ENCODE peak calls at places on chromosomes 1 and 21, in seven cellular contexts. A is fibroblast of the aortic adventitia, D is fibroblast of lung, W is mesenchymal stem cell, T is H1, Y is spleen, L is esophagus squamous epithelium. R is an unnamed sample.

GRCh38 chr1:61093525-61094137 is 11.3 kb downstream of the NFIA start:
- DNase-seq in T (no peak), Y (no peak), A (peak), L (no peak), D (no peak), W (no peak), R (no peak)

GRCh38 chr21:17903029-17903806 is 84.1 kb upstream of the C21orf91 start:
- DNase-seq in L (no peak), W (peak), T (no peak), A (peak), Y (no peak), D (peak), R (peak)

GRCh38 chr1:42740756-42741580 is 932 bp upstream of the CLDN19 start:
- DNase-seq in L (no peak), Y (no peak), D (no peak), A (no peak), W (no peak), T (no peak), R (no peak)

GRCh38 chr1:78005755-78006154 is 1.0 kb downstream of the DNAJB4 start:
- DNase-seq in Y (no peak), A (peak), T (no peak), L (no peak), D (peak), W (peak), R (peak)

GRCh38 chr21:42609806-42610205 is 43.6 kb upstream of the PDE9A start:
- DNase-seq in L (no peak), T (no peak), D (no peak), W (no peak), Y (no peak), A (no peak), R (no peak)

GRCh38 chr1:2593251-2593878 is 6.8 kb downstream of the PRXL2B start:
- DNase-seq in W (no peak), L (no peak), D (no peak), A (no peak), Y (peak), T (no peak), R (no peak)

GRCh38 chr1:67191668-67192520 is 25.6 kb downstream of the IL23R start:
- DNase-seq in Y (no peak), T (no peak), L (no peak), W (peak), D (no peak), A (peak), R (no peak)

GRCh38 chr1:182041615-182042014 is 19.9 kb downstream of the ZNF648 start:
- DNase-seq in D (peak), A (peak), T (no peak), W (no peak), Y (no peak), L (no peak), R (no peak)

GRCh38 chr1:109959974-109960744 is 24.4 kb upstream of the AHCYL1 start:
- DNase-seq in A (peak), T (no peak), W (peak), L (no peak), Y (no peak), D (peak), R (peak)

GRCh38 chr1:162171078-162171477 is 101.6 kb downstream of the NOS1AP start:
- DNase-seq in A (no peak), T (no peak), D (no peak), Y (no peak), L (no peak), W (no peak), R (no peak)

GRCh38 chr1:89635825-89636815 is 3.2 kb downstream of the LRRC8C start:
- DNase-seq in Y (no peak), D (peak), T (no peak), A (peak), L (no peak), W (peak), R (peak)

GRCh38 chr1:91609571-91609970 is 108.9 kb downstream of the CDC7 start:
- DNase-seq in A (peak), T (no peak), W (peak), Y (no peak), D (peak), L (no peak), R (peak)

GRCh38 chr1:6868371-6869001 is 83.2 kb downstream of the CAMTA1 start:
- DNase-seq in A (no peak), T (no peak), D (peak), W (peak), L (no peak), Y (no peak), R (no peak)

GRCh38 chr21:28485301-28486022 is 507.2 kb downstream of the LTN1 start:
- DNase-seq in A (peak), D (peak), L (no peak), W (no peak), T (no peak), Y (no peak), R (peak)

GRCh38 chr1:22794691-22795090 is 84.1 kb downstream of the EPHB2 start:
- DNase-seq in T (no peak), Y (no peak), A (peak), W (peak), D (peak), L (no peak), R (no peak)

GRCh38 chr1:24155011-24155782 is 12.3 kb upstream of the IL22RA1 start:
- DNase-seq in L (no peak), T (peak), W (no peak), A (no peak), D (no peak), Y (no peak), R (peak)

GRCh38 chr1:159177273-159177907 is 6.0 kb downstream of the CADM3 start:
- DNase-seq in L (no peak), Y (no peak), D (peak), A (peak), W (peak), T (peak), R (peak)

GRCh38 chr1:15254521-15254920 is 7.5 kb downstream of the FHAD1 start:
- DNase-seq in A (no peak), D (peak), Y (no peak), L (no peak), W (no peak), T (no peak), R (no peak)

GRCh38 chr1:23570001-23570691 is 10.8 kb upstream of the ID3 start:
- DNase-seq in L (no peak), W (no peak), D (no peak), Y (no peak), T (no peak), A (no peak), R (no peak)

GRCh38 chr21:44408226-44408625 is 47.1 kb upstream of the LRRC3 start:
- DNase-seq in D (no peak), W (no peak), Y (no peak), T (no peak), L (no peak), A (no peak), R (no peak)

GRCh38 chr21:39825250-39825649 is 42.0 kb upstream of the PCP4 start:
- DNase-seq in Y (no peak), L (no peak), D (no peak), T (no peak), W (no peak), A (no peak), R (no peak)

GRCh38 chr1:211518330-211519289 is 26.6 kb upstream of the RD3 start:
- DNase-seq in L (no peak), A (no peak), T (no peak), D (no peak), W (no peak), Y (no peak), R (no peak)

GRCh38 chr1:182842265-182842664 is 3.1 kb downstream of the DHX9 start:
- DNase-seq in L (no peak), Y (no peak), A (no peak), D (no peak), W (no peak), T (no peak), R (no peak)

GRCh38 chr1:5161372-5161771 is 507.0 kb downstream of the AJAP1 start:
- DNase-seq in L (no peak), A (no peak), W (no peak), D (no peak), Y (no peak), T (peak), R (no peak)

GRCh38 chr1:50452700-50453099 is 29.5 kb upstream of the DMRTA2 start:
- DNase-seq in W (no peak), T (no peak), D (no peak), L (no peak), A (no peak), Y (no peak), R (no peak)

GRCh38 chr1:214234635-214235025 is 46.3 kb upstream of the SMYD2 start:
- DNase-seq in L (no peak), Y (no peak), D (peak), T (no peak), A (no peak), W (no peak), R (peak)

GRCh38 chr1:225426395-225427248 is 1.2 kb downstream of the LBR start:
- DNase-seq in W (peak), D (peak), A (peak), T (no peak), L (no peak), Y (peak), R (peak)

GRCh38 chr1:47686731-47687617 is 249.1 kb downstream of the FOXD2 start:
- DNase-seq in T (peak), Y (peak), L (no peak), W (no peak), D (no peak), A (no peak), R (no peak)

GRCh38 chr1:39258146-39258924 is 53.8 kb downstream of the MACF1 start:
- DNase-seq in Y (no peak), L (no peak), T (peak), A (peak), W (peak), D (peak), R (peak)

GRCh38 chr1:79704067-79704466 is 697.5 kb upstream of the ADGRL4 start:
- DNase-seq in A (no peak), L (no peak), W (no peak), D (no peak), Y (no peak), T (no peak), R (no peak)

GRCh38 chr1:166121010-166121409 is 45.8 kb downstream of the FAM78B start:
- DNase-seq in A (no peak), Y (no peak), L (no peak), T (no peak), D (no peak), W (no peak), R (no peak)

GRCh38 chr1:112454316-112454715 is 54.4 kb upstream of the WNT2B start:
- DNase-seq in Y (no peak), L (no peak), A (no peak), T (no peak), W (no peak), D (no peak), R (peak)

GRCh38 chr21:22314963-22315362 is 1316.8 kb downstream of the NCAM2 start:
- DNase-seq in A (no peak), T (no peak), W (no peak), Y (no peak), L (no peak), D (no peak), R (no peak)

GRCh38 chr1:11518791-11519628 is 40.1 kb downstream of the DISP3 start:
- DNase-seq in L (no peak), W (no peak), D (no peak), T (no peak), A (no peak), Y (peak), R (no peak)

GRCh38 chr1:166170726-166171125 is 3.9 kb upstream of the FAM78B start:
- DNase-seq in Y (no peak), L (no peak), A (no peak), D (no peak), T (no peak), W (no peak), R (no peak)

GRCh38 chr1:32861904-32862698 is 8.6 kb downstream of the FNDC5 start:
- DNase-seq in Y (no peak), D (no peak), T (no peak), L (no peak), A (peak), W (no peak), R (no peak)

GRCh38 chr1:164783778-164784555 is 225.0 kb downstream of the PBX1 start:
- DNase-seq in Y (no peak), L (no peak), D (no peak), A (no peak), W (no peak), T (no peak), R (no peak)

DNA sequence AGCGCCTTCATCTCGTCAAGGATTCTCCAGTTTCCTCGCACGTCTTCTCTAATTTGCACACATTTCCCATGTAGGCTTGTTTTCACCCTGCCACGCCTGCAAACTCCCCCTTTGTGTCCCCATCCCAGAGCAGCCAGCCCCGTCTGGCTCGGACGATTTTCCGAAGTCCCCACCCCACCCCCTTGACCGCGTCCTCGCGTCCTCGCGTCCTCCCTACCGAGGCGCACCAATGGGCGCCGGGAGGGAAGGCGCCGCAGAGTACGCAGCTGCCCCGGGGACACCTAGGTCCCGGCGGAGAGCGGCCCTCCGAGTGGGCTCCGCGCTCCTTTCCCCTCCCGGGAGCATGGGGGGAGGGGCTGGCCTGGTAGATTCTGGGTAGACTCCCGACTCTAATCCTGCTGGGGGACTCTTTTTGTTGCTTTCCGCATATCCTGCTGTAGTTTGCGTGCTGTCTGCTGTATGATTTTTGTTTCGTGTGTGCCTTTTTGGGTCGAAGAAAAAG is 1.3 kb downstream of the CACHD1 start:
- DNase-seq in L (no peak), A (peak), Y (peak), T (peak), W (peak), D (peak), R (peak)
- H3K4me3 ChIP-seq in L (peak), A (peak), Y (peak), T (peak), W (peak), D (peak), R (peak)

GRCh38 chr1:201944002-201944401 is 2.3 kb downstream of the LMOD1 start:
- DNase-seq in W (no peak), L (no peak), T (no peak), D (no peak), Y (no peak), A (no peak), R (no peak)
- H3K4me3 ChIP-seq in W (no peak), L (peak), T (no peak), D (no peak), Y (peak), A (no peak), R (no peak)

DNA sequence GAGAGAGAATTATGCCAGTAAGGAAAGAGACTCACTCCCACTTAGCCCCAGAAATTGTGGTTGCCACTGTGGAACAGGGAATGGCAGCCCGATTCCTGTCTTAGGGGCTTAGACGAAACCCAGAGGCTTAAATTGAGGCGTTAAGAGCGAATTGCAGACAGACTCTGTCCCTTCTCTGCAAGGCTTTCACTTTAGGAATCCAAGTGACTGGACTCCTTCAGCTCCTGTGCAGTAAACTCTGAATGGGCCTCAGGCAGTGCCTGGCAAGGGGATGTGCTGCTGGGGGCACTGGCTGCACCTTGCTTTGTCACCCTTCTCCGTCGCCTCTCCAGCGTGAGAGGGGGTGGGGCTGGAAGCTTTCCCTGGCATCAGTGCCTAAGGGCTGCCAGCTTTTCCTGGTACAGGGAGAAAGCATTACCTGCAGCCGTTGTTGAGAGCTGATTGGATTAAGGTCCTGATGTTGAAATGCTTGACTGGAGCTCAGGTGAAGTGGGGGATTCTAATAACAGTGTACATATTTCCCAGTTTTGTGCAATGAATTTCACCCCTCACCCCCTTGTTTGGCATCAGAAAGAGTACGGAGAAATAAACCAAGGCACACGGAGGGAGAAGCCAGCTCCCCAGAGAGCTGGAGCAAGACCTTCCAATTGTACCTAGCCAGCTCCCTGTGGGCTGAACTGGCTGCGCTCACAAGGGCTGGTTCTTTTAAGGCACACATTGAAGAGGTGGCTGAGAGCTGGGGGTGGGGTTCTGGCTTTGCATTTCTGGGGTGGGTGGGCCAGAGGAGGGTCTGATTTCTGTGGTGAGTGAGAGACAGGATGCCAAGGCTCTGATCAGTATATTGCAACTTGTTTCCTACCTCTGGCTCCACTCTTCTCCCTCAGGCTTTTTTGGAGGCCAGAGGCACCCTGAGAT is 39.7 kb upstream of the NFASC start:
- DNase-seq in L (no peak), W (no peak), T (no peak), Y (no peak), D (no peak), A (no peak), R (no peak)
- H3K4me3 ChIP-seq in L (no peak), W (no peak), T (no peak), Y (no peak), D (no peak), A (peak), R (no peak)

GRCh38 chr1:27569506-27570382 is 34.2 kb downstream of the AHDC1 start:
- DNase-seq in W (no peak), L (no peak), A (no peak), T (peak), Y (no peak), D (no peak), R (peak)

GRCh38 chr1:27571439-27572018 is 32.4 kb downstream of the AHDC1 start:
- DNase-seq in W (peak), A (no peak), L (no peak), D (no peak), Y (no peak), T (no peak), R (no peak)

GRCh38 chr1:27572019-27572678 is 31.8 kb downstream of the AHDC1 start:
- DNase-seq in D (no peak), Y (no peak), A (no peak), T (no peak), L (no peak), W (no peak), R (no peak)

GRCh38 chr1:27570383-27570755 is 33.6 kb downstream of the AHDC1 start:
- DNase-seq in Y (no peak), T (no peak), W (no peak), A (no peak), D (no peak), L (no peak), R (no peak)

GRCh38 chr1:27570823-27571222 is 33.1 kb downstream of the AHDC1 start:
- DNase-seq in D (no peak), W (no peak), L (no peak), A (no peak), T (peak), Y (no peak), R (no peak)
- H3K4me3 ChIP-seq in D (no peak), W (no peak), L (no peak), A (no peak), T (peak), Y (no peak), R (no peak)

DNA sequence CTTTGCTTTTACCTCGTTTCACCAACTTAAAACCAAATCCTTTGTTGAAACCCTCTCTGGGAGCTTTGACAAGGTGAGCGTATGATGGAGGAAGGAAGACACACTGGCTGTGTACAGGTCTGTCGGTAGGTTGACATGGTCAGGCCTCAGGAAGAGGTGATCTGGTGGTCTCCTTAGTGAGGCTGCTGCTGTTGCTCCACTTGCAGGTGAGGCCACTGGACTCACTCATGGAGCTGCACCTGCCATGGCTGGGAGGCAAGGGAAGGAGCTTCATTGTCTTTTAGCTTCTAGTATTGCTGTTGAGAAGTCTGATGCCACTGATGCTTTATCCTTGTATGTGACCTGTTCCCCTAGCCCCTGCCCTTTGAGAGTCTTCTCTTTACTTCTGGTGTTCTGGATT is 35.7 kb downstream of the TENT5C start:
- DNase-seq in Y (peak), W (no peak), L (no peak), A (no peak), D (no peak), T (no peak), R (no peak)
- H3K4me3 ChIP-seq in Y (no peak), W (no peak), L (no peak), A (no peak), D (no peak), T (no peak), R (no peak)

GRCh38 chr1:62222321-62222720 is 27.7 kb downstream of the L1TD1 start:
- DNase-seq in Y (no peak), W (no peak), A (no peak), L (no peak), D (no peak), T (no peak), R (no peak)
- H3K4me3 ChIP-seq in Y (no peak), W (no peak), A (no peak), L (no peak), D (no peak), T (no peak), R (no peak)